ENCODE peak calls at places on chromosomes 13 and 19, in eight cellular contexts. D, C, S, P, Y, Q, N and B are unnamed samples.

GRCh38 chr19:2703691-2704216 is 1.3 kb upstream of the GNG7 start:
- DNase-seq in D (no peak), C (no peak), S (no peak), P (no peak), Y (no peak), Q (no peak), N (no peak), B (no peak)

GRCh38 chr13:41960195-41960699 is 662 bp downstream of the VWA8 start:
- DNase-seq in D (no peak), C (peak; percentile 53), S (peak; percentile 29), P (no peak), Y (peak; percentile 4), Q (no peak), N (no peak), B (no peak)

GRCh38 chr13:33206425-33206824 is 79.1 kb downstream of the STARD13 start:
- DNase-seq in D (no peak), C (peak; percentile 85), S (no peak), P (no peak), Y (no peak), Q (no peak), N (no peak), B (no peak)

GRCh38 chr19:13817018-13817614 is 21.9 kb downstream of the ZSWIM4 start:
- DNase-seq in D (no peak), C (no peak), S (no peak), P (no peak), Y (peak; percentile 80), Q (peak; percentile 98), N (no peak), B (peak; percentile 21)

GRCh38 chr13:74206061-74206561 is 71.9 kb upstream of the KLF12 start:
- DNase-seq in D (no peak), C (peak; percentile 75), S (peak; percentile 75), P (no peak), Y (no peak), Q (no peak), N (no peak), B (no peak)

GRCh38 chr13:73717632-73718031 is 416.6 kb downstream of the KLF12 start:
- DNase-seq in D (no peak), C (no peak), S (peak; percentile 52), P (no peak), Y (no peak), Q (no peak), N (no peak), B (no peak)

GRCh38 chr19:12783226-12783848 is 7.9 kb upstream of the JUNB start:
- DNase-seq in D (no peak), C (no peak), S (no peak), P (no peak), Y (no peak), Q (no peak), N (no peak), B (no peak)

GRCh38 chr13:40082644-40083043 is 427.2 kb downstream of the COG6 start:
- DNase-seq in D (no peak), C (no peak), S (peak; percentile 94), P (no peak), Y (no peak), Q (no peak), N (peak; percentile 69), B (no peak)

GRCh38 chr13:91406619-91407018 is 8.2 kb downstream of the GPC5 start:
- DNase-seq in D (no peak), C (peak; percentile 54), S (peak; percentile 61), P (no peak), Y (no peak), Q (peak; percentile 31), N (no peak), B (no peak)

GRCh38 chr19:47813304-47813994 is 8.3 kb upstream of the CRX start:
- DNase-seq in D (no peak), C (peak; percentile 54), S (peak; percentile 50), P (peak; percentile 65), Y (peak; percentile 37), Q (peak; percentile 78), N (peak; percentile 41), B (peak; percentile 74)

GRCh38 chr13:38385152-38385891 is 35.7 kb downstream of the UFM1 start:
- DNase-seq in D (no peak), C (no peak), S (no peak), P (no peak), Y (no peak), Q (no peak), N (no peak), B (no peak)

GRCh38 chr19:43675269-43675879 is 5.4 kb upstream of the PLAUR start:
- DNase-seq in D (no peak), C (peak; percentile 61), S (peak; percentile 48), P (no peak), Y (peak; percentile 34), Q (no peak), N (no peak), B (no peak)

GRCh38 chr13:105972306-105972721 is 563.1 kb downstream of the EFNB2 start:
- DNase-seq in D (no peak), C (no peak), S (no peak), P (no peak), Y (no peak), Q (no peak), N (no peak), B (no peak)

GRCh38 chr19:48480476-48481190 is 11.5 kb downstream of the CYTH2 start:
- DNase-seq in D (no peak), C (peak; percentile 16), S (no peak), P (peak; percentile 56), Y (no peak), Q (no peak), N (peak; percentile 60), B (peak; percentile 83)

GRCh38 chr13:35566340-35566739 is 89.9 kb upstream of the MAB21L1 start:
- DNase-seq in D (no peak), C (peak; percentile 5), S (peak; percentile 9), P (no peak), Y (no peak), Q (no peak), N (no peak), B (no peak)

GRCh38 chr13:47146136-47146535 is 249.3 kb upstream of the HTR2A start:
- DNase-seq in D (no peak), C (peak; percentile 69), S (peak; percentile 11), P (no peak), Y (no peak), Q (no peak), N (no peak), B (no peak)

GRCh38 chr13:80419416-80419815 is 78.5 kb upstream of the SPRY2 start:
- DNase-seq in D (no peak), C (no peak), S (no peak), P (no peak), Y (no peak), Q (no peak), N (no peak), B (no peak)

GRCh38 chr19:2233601-2234280 is 2.4 kb downstream of the PLEKHJ1 start:
- DNase-seq in D (no peak), C (no peak), S (no peak), P (no peak), Y (no peak), Q (no peak), N (no peak), B (no peak)

GRCh38 chr19:45667620-45668341 is at the start of gene GIPR:
- DNase-seq in D (no peak), C (peak; percentile 44), S (no peak), P (peak; percentile 57), Y (peak; percentile 59), Q (no peak), N (no peak), B (no peak)

GRCh38 chr13:95276119-95276505 is 25.1 kb downstream of the ABCC4 start:
- DNase-seq in D (no peak), C (no peak), S (no peak), P (no peak), Y (no peak), Q (no peak), N (no peak), B (no peak)

DNA sequence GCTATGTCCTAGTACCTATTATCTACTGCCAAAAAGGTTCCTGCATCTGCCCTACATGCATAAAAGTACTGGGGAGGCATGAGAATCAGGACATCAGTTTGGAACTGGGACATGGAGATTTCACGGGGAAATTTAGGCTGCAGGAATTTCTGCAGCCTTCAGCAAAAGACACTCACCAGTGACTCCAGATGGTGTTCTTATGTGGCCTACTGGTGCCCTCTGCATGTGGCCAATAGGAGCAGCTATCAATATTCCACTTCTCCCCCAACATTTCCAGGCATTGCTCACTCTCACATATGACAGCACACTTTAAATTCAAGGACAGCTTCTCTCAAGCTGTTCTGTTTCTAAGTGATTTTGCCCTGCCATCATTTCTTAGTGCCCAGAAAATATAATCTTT is 570.5 kb upstream of the ARGLU1 start:
- DNase-seq in D (no peak), C (peak; percentile 1), S (no peak), P (no peak), Y (no peak), Q (no peak), N (no peak), B (no peak)
- H3K4me3 ChIP-seq in D (no peak overlapping the region), C (no peak overlapping the region), S (no peak overlapping the region), P (no peak overlapping the region), Y (no peak overlapping the region), Q (no peak overlapping the region), N (no peak overlapping the region), B (no peak overlapping the region)

GRCh38 chr19:35931874-35932202 is 4.3 kb upstream of the LRFN3 start:
- DNase-seq in D (no peak), C (no peak), S (no peak), P (no peak), Y (no peak), Q (no peak), N (no peak), B (no peak)
- TF ChIP-seq CTCF in D (peak; percentile 4), C (no peak), S (no peak), P (peak; percentile 19), Y (no peak), Q (no peak), N (no peak), B (peak; percentile 34)

DNA sequence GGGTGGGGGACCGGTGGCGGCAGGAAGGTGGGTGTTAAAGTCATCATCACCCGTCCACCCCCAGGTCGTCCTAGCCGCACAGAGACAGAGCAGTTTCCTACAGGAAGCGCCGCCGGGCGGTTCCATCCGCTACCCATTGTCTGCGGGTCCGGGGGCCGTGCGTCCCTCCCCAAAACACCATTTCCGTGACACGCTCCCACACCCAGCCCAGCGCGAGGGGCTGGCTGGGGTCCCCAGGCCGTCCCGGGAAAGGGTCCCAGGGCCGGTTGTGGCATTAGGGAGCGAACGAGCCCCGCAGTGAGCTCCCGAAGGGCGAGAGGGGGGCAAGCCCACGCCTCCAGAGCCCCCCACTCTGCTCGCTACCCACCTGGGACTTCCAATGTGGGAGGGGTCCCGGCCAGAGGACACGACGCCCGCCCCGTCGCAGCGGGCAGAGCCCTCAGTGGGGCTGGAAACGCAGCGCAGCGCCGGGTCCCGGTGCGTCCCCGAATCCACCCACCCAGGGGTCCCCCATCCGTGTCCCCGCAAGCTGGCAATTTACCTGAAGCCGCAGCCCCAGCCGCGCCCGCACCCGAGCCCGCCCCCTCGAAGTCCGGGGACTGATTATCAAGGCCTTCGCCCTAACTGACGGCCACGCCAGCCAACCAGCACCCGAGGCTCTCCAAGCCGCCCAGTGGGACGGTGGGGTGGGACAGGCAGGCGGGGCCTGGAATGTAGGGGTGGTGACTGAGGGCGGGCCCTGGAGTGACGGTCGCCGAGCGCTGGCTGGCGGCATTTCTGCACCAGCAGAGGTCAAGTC is at the start of gene KANK3:
- DNase-seq in D (peak; percentile 97), C (peak; percentile 95), S (peak; percentile 97), P (peak; percentile 98), Y (peak; percentile 95), Q (peak; percentile 95), N (peak; percentile 78), B (peak; percentile 99)
- H3K4me3 ChIP-seq in D (peak within 1 kb of the TSS; percentile 76), C (peak within 1 kb of the TSS; percentile 37), S (peak within 1 kb of the TSS; percentile 61), P (peak within 1 kb of the TSS; percentile 77), Y (peak within 1 kb of the TSS; percentile 29), Q (peak within 1 kb of the TSS; percentile 58), N (peak within 1 kb of the TSS; percentile 16), B (peak within 1 kb of the TSS; percentile 79)

DNA sequence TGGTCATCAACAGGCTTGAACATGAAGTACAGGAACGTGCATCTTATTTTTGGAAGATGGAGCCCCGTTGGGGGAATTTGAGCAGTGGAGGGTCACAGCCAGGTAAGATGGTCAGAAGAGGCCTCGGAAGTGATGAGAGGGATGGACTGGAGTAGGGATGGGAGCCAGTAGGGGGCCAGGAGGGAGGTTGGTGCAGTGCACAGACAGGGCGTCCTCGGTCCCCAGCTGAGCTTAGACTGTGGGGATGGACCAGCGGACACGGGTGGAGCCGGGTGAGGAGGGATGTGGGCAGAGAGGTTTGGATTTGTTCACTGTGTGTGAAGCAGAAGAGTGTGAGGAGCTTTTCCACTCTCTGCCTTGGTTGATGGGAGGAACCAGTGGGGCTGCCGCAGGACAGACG is 10.6 kb downstream of the RPS9 start:
- DNase-seq in D (no peak), C (no peak), S (no peak), P (no peak), Y (no peak), Q (no peak), N (no peak), B (no peak)
- TF ChIP-seq CTCF in D (no peak), C (no peak), S (no peak), P (no peak), Y (no peak), Q (no peak), N (no peak), B (no peak)